ENCODE peak calls at places on chromosomes 12 and 14, in nine cellular contexts. G is IMR-90, U is MM.1S, L is SK-N-SH, E is HCT116, P is fibroblast of lung, F is PC-3, R is GM23248, V is DND-41. I is an unnamed sample.
A peak's percentile ranks its signal among the peaks of the same experiment; 100 is the strongest.

GRCh38 chr12:128091931-128092330 is 175.0 kb upstream of the TMEM132C start:
- DNase-seq in F (no peak), U (no peak), P (no peak), V (no peak), G (no peak), R (no peak), L (peak; percentile 44), E (no peak), I (no peak)

GRCh38 chr14:72893636-72894322 is at the start of gene DPF3:
- DNase-seq in F (peak; percentile 99), L (peak; percentile 95), G (peak; percentile 96), R (peak; percentile 99), V (peak; percentile 94), U (peak; percentile 92), E (peak; percentile 91), P (peak; percentile 97), I (peak; percentile 37)

GRCh38 chr14:92903359-92903758 is 19.6 kb upstream of the CHGA start:
- DNase-seq in E (no peak), U (no peak), P (no peak), G (no peak), V (no peak), R (no peak), F (no peak), L (no peak), I (no peak)

GRCh38 chr14:54816450-54816849 is 86.2 kb downstream of the GCH1 start:
- DNase-seq in F (no peak), U (no peak), L (peak; percentile 54), E (no peak), R (no peak), G (no peak), V (no peak), P (no peak), I (no peak)

GRCh38 chr14:36942522-36943245 is 229.7 kb downstream of the SLC25A21 start:
- DNase-seq in E (no peak), P (peak; percentile 37), V (no peak), R (peak; percentile 73), U (no peak), G (peak; percentile 48), F (peak; percentile 83), L (no peak), I (no peak)

GRCh38 chr14:99891900-99892299 is 98.7 kb downstream of the EML1 start:
- DNase-seq in E (no peak), R (peak; percentile 14), P (no peak), L (no peak), G (peak; percentile 42), F (no peak), V (no peak), U (no peak), I (no peak)

GRCh38 chr14:102945346-102946130 is 23.1 kb downstream of the AMN start:
- DNase-seq in F (no peak), L (no peak), E (no peak), R (peak; percentile 66), G (peak; percentile 84), P (no peak), V (no peak), U (no peak), I (no peak)

GRCh38 chr12:57138526-57139272 is 8.7 kb downstream of the LRP1-AS start:
- DNase-seq in U (no peak), L (peak; percentile 10), V (no peak), G (no peak), F (no peak), R (peak; percentile 77), E (no peak), P (peak; percentile 65), I (no peak)

DNA sequence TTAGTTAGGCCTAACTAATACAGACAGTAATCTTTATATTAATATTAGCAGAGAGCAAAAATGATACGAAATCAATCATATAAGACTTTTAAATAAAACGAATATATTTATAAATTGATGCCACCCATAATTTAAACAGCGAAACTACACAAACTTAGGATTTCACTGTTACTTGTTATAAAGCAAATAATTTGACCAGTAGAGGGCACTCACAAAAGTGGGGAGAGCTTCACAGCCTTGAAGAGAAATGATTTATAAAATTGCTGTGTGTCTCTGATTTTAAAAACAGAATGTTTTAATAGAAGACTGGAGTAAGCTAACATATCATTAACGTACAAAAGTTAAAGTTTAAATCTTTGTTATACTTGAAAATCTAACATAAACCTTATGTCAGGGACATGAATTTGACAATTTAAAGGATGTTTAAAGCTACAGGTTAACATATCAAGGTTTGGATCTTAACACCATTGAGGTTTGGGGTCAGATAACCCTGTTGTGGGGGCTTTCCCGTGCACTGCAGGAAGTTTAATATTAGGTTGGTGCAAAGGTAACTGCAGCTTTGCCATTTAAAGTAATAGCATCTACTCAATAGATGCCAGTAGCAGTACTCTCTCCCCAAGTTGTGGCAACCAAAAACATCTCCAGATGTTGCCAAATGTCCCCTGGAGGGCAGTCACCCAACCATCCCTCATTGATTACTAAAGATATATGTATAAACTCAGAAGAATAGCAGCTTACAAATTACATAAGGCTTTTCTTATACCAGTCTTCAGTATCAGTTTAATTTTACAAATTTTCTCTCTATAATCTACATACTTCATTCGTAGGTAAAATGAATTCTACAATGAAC is 9.3 kb downstream of the KRAS start:
- DNase-seq in R (peak; percentile 78), U (peak; percentile 73), E (peak; percentile 18), V (no peak), L (peak; percentile 27), P (peak; percentile 76), G (peak; percentile 71), F (peak; percentile 39), I (no peak)
- H3K4me2 ChIP-seq in R (no peak overlapping the region), U (no peak overlapping the region), E (no peak overlapping the region), V (no peak overlapping the region), L (no peak overlapping the region), P (no peak overlapping the region), G (no peak overlapping the region), F (no peak overlapping the region), I (no peak overlapping the region)

GRCh38 chr14:89406941-89407340 is 10.1 kb downstream of the FOXN3 start:
- DNase-seq in L (no peak), E (no peak), F (no peak), U (no peak), V (no peak), G (no peak), R (peak; percentile 19), P (peak; percentile 19), I (no peak)

GRCh38 chr14:89407856-89408255 is 9.2 kb downstream of the FOXN3 start:
- DNase-seq in U (no peak), E (no peak), F (no peak), L (no peak), G (peak; percentile 63), P (peak; percentile 23), R (peak; percentile 32), V (no peak), I (no peak)

GRCh38 chr14:89408907-89409675 is 7.9 kb downstream of the FOXN3 start:
- DNase-seq in V (no peak), R (no peak), L (no peak), E (no peak), U (no peak), G (no peak), F (no peak), P (no peak), I (no peak)

GRCh38 chr14:89411976-89412375 is 5.1 kb downstream of the FOXN3 start:
- DNase-seq in L (no peak), F (no peak), G (no peak), E (no peak), R (no peak), P (no peak), U (no peak), V (no peak), I (no peak)

DNA sequence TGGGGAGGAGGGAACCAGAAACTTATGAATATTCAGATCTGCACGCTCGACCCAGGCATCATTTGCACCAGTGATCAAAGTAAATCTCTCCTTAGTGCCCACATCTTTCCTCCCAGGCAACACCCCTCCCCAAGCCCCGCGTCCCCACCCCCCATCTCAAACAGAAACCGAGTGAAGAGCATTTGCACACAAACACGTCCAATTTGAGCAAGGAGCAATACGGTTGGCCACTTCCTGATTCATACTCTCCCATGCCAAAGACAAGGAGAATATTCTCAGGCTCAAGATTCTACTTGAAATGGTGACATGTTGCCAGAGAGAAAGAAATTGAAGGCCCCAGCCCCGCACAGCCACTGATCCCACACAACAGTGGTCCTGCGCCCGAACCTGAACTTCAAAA is 7.1 kb downstream of the FOXN3 start:
- DNase-seq in P (no peak), G (no peak), L (no peak), V (no peak), U (no peak), E (no peak), F (no peak), R (no peak), I (no peak)
- H4K20me1 ChIP-seq in P (no peaks in the 10 kb centered on the region), G (peaks cover 45% of the 10 kb centered on the region), L (peaks cover 10% of the 10 kb centered on the region), V (peaks cover 47% of the 10 kb centered on the region), U (no peaks in the 10 kb centered on the region), E (no peaks in the 10 kb centered on the region), F (no peaks in the 10 kb centered on the region), R (no peaks in the 10 kb centered on the region), I (no peaks in the 10 kb centered on the region)

GRCh38 chr12:9810721-9811120 is 16.6 kb upstream of the KLRF1 start:
- DNase-seq in E (no peak), U (no peak), L (no peak), V (peak; percentile 33), R (no peak), P (no peak), F (no peak), G (no peak), I (no peak)

GRCh38 chr12:9808531-9808930 is 18.8 kb upstream of the KLRF1 start:
- DNase-seq in R (no peak), U (no peak), F (no peak), P (no peak), E (no peak), V (no peak), L (no peak), G (no peak), I (peak; percentile 9)

GRCh38 chr12:9811651-9812050 is 15.6 kb upstream of the KLRF1 start:
- DNase-seq in U (no peak), P (no peak), V (no peak), R (no peak), G (no peak), E (no peak), F (no peak), L (no peak), I (no peak)

GRCh38 chr12:9813821-9814798 is 13.2 kb upstream of the KLRF1 start:
- DNase-seq in P (peak; percentile 36), G (peak; percentile 17), U (peak; percentile 79), L (peak; percentile 55), V (peak; percentile 91), E (peak; percentile 13), F (peak; percentile 43), R (peak; percentile 67), I (peak; percentile 35)
- H3K4me2 ChIP-seq in P (peak overlapping the region; percentile 45), G (peak overlapping the region; percentile 56), U (peak overlapping the region; percentile 94), L (peak overlapping the region; percentile 19), V (peak overlapping the region; percentile 87), E (peak overlapping the region; percentile 25), F (peak overlapping the region; percentile 66), R (peak overlapping the region; percentile 17), I (peak overlapping the region; percentile 69)

GRCh38 chr12:53983580-53984572 is 1.1 kb upstream of the HOXC10 start:
- DNase-seq in E (no peak), G (no peak), P (no peak), R (no peak), L (no peak), U (no peak), F (no peak), V (no peak), I (no peak)

GRCh38 chr12:53985358-53985899 is 483 bp downstream of the HOXC10 start:
- DNase-seq in G (no peak), E (no peak), L (peak; percentile 56), V (no peak), U (no peak), P (no peak), R (peak; percentile 31), F (no peak), I (no peak)

GRCh38 chr12:53985900-53986685 is 1.1 kb downstream of the HOXC10 start:
- DNase-seq in U (no peak), F (no peak), L (peak; percentile 56), V (no peak), G (no peak), R (peak; percentile 64), P (no peak), E (no peak), I (no peak)

GRCh38 chr12:53986686-53987180 is 1.8 kb downstream of the HOXC10 start:
- DNase-seq in E (no peak), V (no peak), R (no peak), G (no peak), U (no peak), P (no peak), L (no peak), F (no peak), I (no peak)

DNA sequence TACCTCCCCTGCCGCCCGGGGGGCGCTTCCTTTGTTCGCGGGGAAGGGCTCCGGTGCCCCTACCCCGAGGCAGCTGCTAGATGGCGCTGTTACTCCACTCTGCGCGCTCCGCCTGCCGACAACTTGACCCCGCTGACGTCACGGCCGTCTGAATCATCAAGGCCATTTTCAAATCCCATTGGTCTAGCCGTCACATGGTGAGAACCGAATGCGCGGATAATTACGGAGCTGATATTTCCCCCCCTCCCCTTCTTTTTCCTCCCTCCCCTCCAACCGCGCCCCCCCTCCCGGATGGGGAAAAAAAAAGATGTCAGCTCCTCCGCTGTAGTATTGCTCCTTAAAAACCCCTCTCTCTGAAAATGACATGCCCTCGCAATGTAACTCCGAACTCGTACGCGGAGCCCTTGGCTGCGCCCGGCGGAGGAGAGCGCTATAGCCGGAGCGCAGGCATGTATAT is at the start of gene HOXC10:
- DNase-seq in G (peak; percentile 75), E (peak; percentile 93), R (peak; percentile 98), P (peak; percentile 77), F (peak; percentile 93), V (peak; percentile 59), U (peak; percentile 77), L (peak; percentile 97), I (peak; percentile 58)
- H4K20me1 ChIP-seq in G (no peaks in the 10 kb centered on the region), E (no peaks in the 10 kb centered on the region), R (no peaks in the 10 kb centered on the region), P (no peaks in the 10 kb centered on the region), F (no peaks in the 10 kb centered on the region), V (no peaks in the 10 kb centered on the region), U (no peaks in the 10 kb centered on the region), L (no peaks in the 10 kb centered on the region), I (no peaks in the 10 kb centered on the region)

I was measured in PC-9.